ENCODE peak calls at places on chromosome 3, in four cellular contexts. L is AG04450; V is activated CD8-positive, alpha-beta memory T cell treated with anti-CD3 and anti-CD28 coated beads for 48 hours; Y is fibroblast of mammary gland. G is an unnamed sample.

GRCh38 chr3:43394071-43394501 is 107.7 kb downstream of the SNRK start:
- DNase-seq in Y (peak), L (no peak), V (no peak), G (no peak)

GRCh38 chr3:88195951-88196434 is 46.2 kb downstream of the C3orf38 start:
- DNase-seq in L (peak), V (peak), Y (peak), G (no peak)

GRCh38 chr3:159929181-159929893 is 59.3 kb upstream of the IL12A start:
- DNase-seq in Y (peak), L (peak), V (no peak), G (no peak)

GRCh38 chr3:139561959-139562676 is 22.6 kb upstream of the RBP1 start:
- DNase-seq in L (peak), Y (peak), V (no peak), G (peak)

GRCh38 chr3:77038928-77039605 is 832 bp upstream of the ROBO2 start:
- DNase-seq in Y (peak), L (no peak), V (no peak), G (peak)

GRCh38 chr3:60514866-60515265 is 736.4 kb downstream of the FHIT start:
- DNase-seq in V (no peak), L (no peak), Y (no peak), G (no peak)

GRCh38 chr3:134338516-134339261 is 35.6 kb downstream of the AMOTL2 start:
- DNase-seq in L (no peak), Y (no peak), V (no peak), G (no peak)

GRCh38 chr3:157573281-157573680 is 70.1 kb upstream of the VEPH1 start:
- DNase-seq in V (no peak), L (no peak), Y (no peak), G (no peak)

GRCh38 chr3:30516238-30516637 is 90.2 kb upstream of the TGFBR2 start:
- DNase-seq in V (no peak), L (no peak), Y (peak), G (no peak)

GRCh38 chr3:66336358-66336766 is 115.6 kb downstream of the SLC25A26 start:
- DNase-seq in Y (peak), V (no peak), L (peak), G (no peak)

GRCh38 chr3:102156426-102156825 is 278.4 kb upstream of the ZPLD1 start:
- DNase-seq in L (peak), V (no peak), Y (peak), G (no peak)

GRCh38 chr3:105118905-105119304 is 247.8 kb upstream of the ALCAM start:
- DNase-seq in Y (peak), L (no peak), V (no peak), G (no peak)

GRCh38 chr3:15318661-15319060 is 13.7 kb downstream of the SH3BP5 start:
- DNase-seq in Y (no peak), V (no peak), L (no peak), G (no peak)

GRCh38 chr3:72944696-72945095 is 51.9 kb upstream of the PPP4R2 start:
- DNase-seq in V (no peak), L (no peak), Y (no peak), G (no peak)

GRCh38 chr3:71972031-71972430 is 187.1 kb upstream of the PROK2 start:
- DNase-seq in L (no peak), Y (no peak), V (no peak), G (no peak)

GRCh38 chr3:74302959-74303358 is 311.5 kb downstream of the CNTN3 start:
- DNase-seq in L (no peak), V (no peak), Y (no peak), G (no peak)

GRCh38 chr3:186004209-186004608 is 66.4 kb upstream of the TRA2B start:
- DNase-seq in V (no peak), Y (no peak), L (no peak), G (no peak)

GRCh38 chr3:32146669-32147315 is 40.4 kb downstream of the GPD1L start:
- DNase-seq in V (no peak), Y (no peak), L (no peak), G (peak)

GRCh38 chr3:65729973-65730372 is 308.7 kb downstream of the MAGI1 start:
- DNase-seq in V (no peak), L (peak), Y (no peak), G (no peak)

GRCh38 chr3:12993022-12993622 is 80.1 kb downstream of the IQSEC1 start:
- DNase-seq in L (no peak), Y (no peak), V (no peak), G (peak)

GRCh38 chr3:38210141-38210757 is 44.9 kb downstream of the OXSR1 start:
- DNase-seq in Y (no peak), L (no peak), V (no peak), G (no peak)

GRCh38 chr3:46607603-46608028 is 4.7 kb upstream of the FAM240A start:
- DNase-seq in L (no peak), Y (peak), V (no peak), G (peak)

GRCh38 chr3:14393440-14394111 is 8.8 kb upstream of the SLC6A6 start:
- DNase-seq in V (no peak), L (no peak), Y (no peak), G (no peak)

GRCh38 chr3:197407526-197407925 is 109.1 kb upstream of the DLG1 start:
- DNase-seq in V (no peak), L (no peak), Y (no peak), G (no peak)

GRCh38 chr3:110479676-110480075 is 591.9 kb upstream of the NECTIN3 start:
- DNase-seq in Y (no peak), V (no peak), L (no peak), G (no peak)

GRCh38 chr3:146589899-146590508 is 15.1 kb downstream of the PLSCR5 start:
- DNase-seq in Y (peak), V (no peak), L (peak), G (no peak)

GRCh38 chr3:43728476-43728875 is 37.7 kb downstream of the ABHD5 start:
- DNase-seq in L (no peak), Y (no peak), V (no peak), G (no peak)

GRCh38 chr3:190016966-190017365 is 103.7 kb downstream of the P3H2 start:
- DNase-seq in L (no peak), Y (no peak), V (no peak), G (no peak)

GRCh38 chr3:72193768-72194463 is 409.0 kb upstream of the PROK2 start:
- DNase-seq in V (no peak), L (no peak), Y (peak), G (peak)

GRCh38 chr3:184259878-184260570 is 1.3 kb downstream of the CAMK2N2 start:
- DNase-seq in Y (no peak), L (no peak), V (no peak), G (peak)

GRCh38 chr3:174440350-174440716 is 418.8 kb upstream of the NAALADL2 start:
- DNase-seq in L (no peak), V (no peak), Y (peak), G (no peak)

GRCh38 chr3:190941694-190942280 is 79.3 kb upstream of the GMNC start:
- DNase-seq in V (no peak), L (no peak), Y (no peak), G (peak)

GRCh38 chr3:177602601-177603136 is 405.4 kb upstream of the TBL1XR1 start:
- DNase-seq in Y (no peak), L (no peak), V (no peak), G (no peak)

GRCh38 chr3:5317572-5317971 is 130.1 kb downstream of the EDEM1 start:
- DNase-seq in V (no peak), Y (peak), L (no peak), G (no peak)